ENCODE peak calls at places on chromosome 4, in seven cellular contexts. J is HCT116, R is suprapubic skin, D is esophagus muscularis mucosa, W is upper lobe of left lung, F is transverse colon, O is H1. E is an unnamed sample.

GRCh38 chr4:52704676-52705075 is 45.6 kb upstream of the USP46 start:
- DNase-seq in R (no peak), J (no peak), D (no peak), W (no peak), F (no peak), O (no peak), E (no peak)

GRCh38 chr4:217891-218290 is 87.4 kb downstream of the ZNF732 start:
- DNase-seq in W (no peak), O (no peak), R (no peak), D (no peak), F (no peak), J (no peak), E (no peak)

GRCh38 chr4:108366716-108367115 is 198.0 kb upstream of the LEF1 start:
- DNase-seq in W (no peak), R (no peak), J (no peak), F (no peak), D (peak; percentile 45), O (no peak), E (no peak)

GRCh38 chr4:174714393-174715211 is 114.4 kb downstream of the GLRA3 start:
- DNase-seq in O (peak; percentile 60), W (peak; percentile 22), R (no peak), F (peak; percentile 16), J (peak; percentile 59), D (no peak), E (peak; percentile 66)

GRCh38 chr4:173500841-173501591 is 29.0 kb downstream of the HAND2 start:
- DNase-seq in F (no peak), J (no peak), O (peak; percentile 63), W (no peak), R (no peak), D (peak; percentile 68), E (no peak)

GRCh38 chr4:151296227-151296626 is 19.3 kb downstream of the PRSS48 start:
- DNase-seq in R (no peak), W (no peak), O (no peak), D (no peak), J (no peak), F (no peak), E (no peak)

GRCh38 chr4:24533364-24533763 is 51.0 kb downstream of the DHX15 start:
- DNase-seq in O (no peak), W (no peak), F (no peak), R (no peak), J (no peak), D (no peak), E (no peak)

GRCh38 chr4:159445671-159446070 is 342.8 kb downstream of the RAPGEF2 start:
- DNase-seq in F (no peak), D (no peak), R (no peak), O (no peak), J (no peak), W (no peak), E (no peak)

GRCh38 chr4:150695162-150695561 is 113.2 kb downstream of the MAB21L2 start:
- DNase-seq in R (no peak), F (no peak), O (no peak), W (no peak), D (no peak), J (no peak), E (no peak)

DNA sequence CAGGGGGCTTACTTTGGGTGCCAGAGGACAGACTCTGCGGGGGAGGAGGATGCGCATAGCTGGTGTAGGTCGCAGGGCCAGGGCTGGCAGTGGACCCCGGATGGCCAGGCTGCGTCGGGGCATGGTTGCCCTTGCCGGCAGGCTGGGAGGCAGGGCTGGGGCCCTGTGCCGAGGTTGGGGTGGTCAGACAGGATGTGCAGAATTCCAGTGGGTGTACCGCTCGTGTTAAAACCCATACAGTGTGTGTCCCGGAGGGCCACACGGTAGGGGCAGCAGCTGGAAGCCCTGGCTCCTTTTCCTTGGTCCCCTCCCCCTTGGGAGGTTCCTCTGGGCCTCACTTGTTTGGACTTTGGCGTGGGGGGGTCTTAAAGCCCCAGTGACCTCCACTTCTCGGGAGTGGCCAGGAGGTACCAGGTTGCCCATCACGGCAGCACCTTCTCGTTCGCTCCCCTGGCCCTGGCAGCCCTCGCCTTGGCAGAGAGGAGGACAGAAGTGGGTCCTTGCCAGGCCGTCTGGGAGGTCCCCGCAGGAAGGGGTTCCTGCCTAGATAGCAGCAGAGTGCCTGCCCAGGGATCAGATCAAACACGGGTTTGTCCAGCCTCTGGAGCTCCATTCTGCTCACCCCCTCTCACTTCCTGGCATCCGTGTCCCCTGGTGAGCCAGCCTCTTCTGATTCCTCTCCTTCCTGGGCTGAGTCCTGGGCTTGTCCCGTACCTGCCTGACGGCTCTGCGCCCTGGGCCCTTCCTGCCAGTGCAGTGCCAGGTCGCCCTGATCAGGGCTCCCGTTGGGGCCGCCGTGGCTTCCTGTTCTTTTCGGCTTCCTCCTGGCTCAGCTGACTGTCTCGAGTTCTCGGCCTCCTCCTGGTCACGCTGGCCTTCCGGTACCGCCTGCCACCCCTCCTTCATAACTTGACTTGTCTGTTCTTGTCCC is 56.7 kb upstream of the HGFAC start:
- DNase-seq in F (peak; percentile 41), J (no peak), R (no peak), O (peak; percentile 46), W (peak; percentile 71), D (no peak), E (peak; percentile 75)
- TF ChIP-seq POLR2A in F (peak; percentile 49), J (no peak), R (peak; percentile 56), O (no peak), W (peak; percentile 82), D (no peak), E (no peak)

DNA sequence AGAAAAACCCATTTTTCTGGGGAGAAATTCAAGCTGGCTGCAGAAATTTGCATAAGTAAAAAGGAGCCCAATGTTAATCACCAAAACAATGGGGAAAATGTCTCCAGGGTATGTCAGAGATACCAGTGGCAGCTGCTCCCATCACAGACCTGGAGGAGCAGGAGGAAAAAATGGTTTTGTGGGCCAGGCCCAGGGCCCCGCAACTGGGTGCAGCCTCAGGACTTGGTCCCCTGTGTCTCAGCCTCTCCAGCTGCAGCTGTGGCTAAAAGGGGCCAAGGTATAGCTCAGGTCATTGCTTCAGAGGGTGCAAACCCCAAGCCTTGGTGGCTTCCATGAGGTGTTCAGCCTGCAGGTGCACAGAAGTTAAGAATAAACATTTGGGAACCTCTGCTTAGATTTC is 536.4 kb upstream of the FRG1 start:
- DNase-seq in W (no peak), O (no peak), D (no peak), F (no peak), J (no peak), R (no peak), E (no peak)
- H3K27ac ChIP-seq in W (no peak overlapping the region), O (no peak overlapping the region), D (no peak overlapping the region), F (no peak overlapping the region), J (no peak overlapping the region), R (no peak overlapping the region), E (no peak overlapping the region)

GRCh38 chr4:109469915-109470314 is 36.3 kb downstream of the SEC24B start:
- DNase-seq in R (no peak), D (no peak), O (no peak), J (no peak), W (no peak), F (no peak), E (no peak)

GRCh38 chr4:109473824-109474223 is 40.2 kb downstream of the SEC24B start:
- DNase-seq in F (no peak), W (no peak), J (no peak), D (no peak), R (no peak), O (no peak), E (no peak)

DNA sequence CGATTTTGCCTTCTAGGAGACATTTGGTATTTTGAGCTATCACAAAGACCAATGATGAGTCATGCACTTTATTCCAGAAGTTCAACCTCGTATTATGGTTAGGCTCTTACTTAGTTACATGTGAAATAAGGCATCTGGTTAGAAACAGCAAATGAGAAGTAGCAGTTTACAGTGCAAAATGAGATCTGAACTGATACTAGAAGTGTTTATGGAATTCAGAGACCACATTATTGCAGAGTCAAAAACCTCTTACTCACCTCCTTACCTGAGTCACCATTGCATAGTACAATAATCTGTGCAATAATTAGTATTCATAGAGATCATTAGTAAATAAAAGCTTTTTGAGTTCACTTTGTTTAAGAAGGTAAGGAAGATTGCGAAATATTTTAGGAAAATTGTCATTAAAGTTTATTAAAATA is 38.7 kb downstream of the SEC24B start:
- DNase-seq in D (no peak), J (no peak), F (no peak), O (no peak), W (no peak), R (no peak), E (no peak)
- TF ChIP-seq POLR2AphosphoS5 in D (no peak), J (no peak), F (no peak), O (no peak), W (no peak), R (no peak), E (no peak)

GRCh38 chr4:153622778-153623240 is 61.3 kb upstream of the TLR2 start:
- DNase-seq in W (no peak), R (no peak), J (no peak), D (no peak), O (no peak), F (no peak), E (no peak)
- TF ChIP-seq POLR2A in W (no peak), R (no peak), J (no peak), D (no peak), O (no peak), F (no peak), E (no peak)

E was measured in sigmoid colon.